ENCODE peak calls at places on chromosomes 12 and 14, in nine cellular contexts. G is stimulated activated CD8-positive, alpha-beta memory T cell treated with anti-CD3 and anti-CD28 coated beads, Interleukin-15, amount 100 ng/mL, for 24 hours; I is activated CD8-positive, alpha-beta T cell treated with anti-CD3 and anti-CD28 coated beads for 36 hours; U is activated CD8-positive, alpha-beta memory T cell treated with anti-CD3 and anti-CD28 coated beads for 24 hours; S is GM23338; N is stimulated activated CD4-positive, alpha-beta T cell treated with anti-CD3 and anti-CD28 coated beads, Interleukin-15, amount 100 ng/mL, for 1 hour; H is sciatic nerve; M is neural crest cell; W is heart right ventricle. X is an unnamed sample.

GRCh38 chr14:69260246-69260978 is 454 bp downstream of the GALNT16 start:
- DNase-seq in G (no peak), I (peak), U (no peak), S (peak), N (no peak), H (no peak), M (peak), W (no peak), X (no peak)

GRCh38 chr12:24954261-24954660 is 5.4 kb upstream of the BCAT1 start:
- DNase-seq in G (no peak), I (no peak), U (no peak), S (no peak), N (no peak), H (no peak), M (no peak), W (no peak), X (no peak)

GRCh38 chr14:59363545-59364226 is 101.5 kb downstream of the GPR135 start:
- DNase-seq in G (no peak), I (no peak), U (no peak), S (no peak), N (no peak), H (no peak), M (no peak), W (no peak), X (no peak)

GRCh38 chr14:90785474-90785873 is 30.8 kb downstream of the TTC7B start:
- DNase-seq in G (no peak), I (no peak), U (no peak), S (peak), N (no peak), H (peak), M (no peak), W (no peak), X (no peak)

GRCh38 chr14:71290960-71291466 is 383.8 kb downstream of the PCNX1 start:
- DNase-seq in G (no peak), I (peak), U (peak), S (no peak), N (no peak), H (no peak), M (no peak), W (no peak), X (peak)

GRCh38 chr14:64636208-64636979 is 67.8 kb upstream of the PLEKHG3 start:
- DNase-seq in G (peak), I (peak), U (peak), S (peak), N (peak), H (peak), M (peak), W (peak), X (peak)

GRCh38 chr12:6452908-6453630 is 1.2 kb downstream of the TAPBPL start:
- DNase-seq in G (no peak), I (peak), U (peak), S (no peak), N (no peak), H (no peak), M (no peak), W (peak), X (no peak)

GRCh38 chr12:51196547-51196946 is 21.3 kb downstream of the POU6F1 start:
- DNase-seq in G (no peak), I (no peak), U (no peak), S (no peak), N (no peak), H (no peak), M (no peak), W (no peak), X (no peak)

GRCh38 chr12:124695861-124696260 is 128.4 kb upstream of the NCOR2 start:
- DNase-seq in G (no peak), I (no peak), U (no peak), S (no peak), N (no peak), H (no peak), M (no peak), W (peak), X (no peak)

GRCh38 chr12:69163681-69164362 is 75.5 kb upstream of the CPSF6 start:
- DNase-seq in G (no peak), I (no peak), U (no peak), S (no peak), N (no peak), H (no peak), M (no peak), W (no peak), X (no peak)

GRCh38 chr12:466039-466438 is 6.3 kb downstream of the B4GALNT3 start:
- DNase-seq in G (no peak), I (no peak), U (no peak), S (no peak), N (no peak), H (no peak), M (no peak), W (no peak), X (no peak)

GRCh38 chr12:51216652-51217051 is 1.2 kb downstream of the POU6F1 start:
- DNase-seq in G (no peak), I (no peak), U (no peak), S (peak), N (no peak), H (no peak), M (no peak), W (no peak), X (no peak)

GRCh38 chr12:95990136-95990535 is 6.0 kb downstream of the HAL start:
- DNase-seq in G (no peak), I (no peak), U (no peak), S (peak), N (no peak), H (no peak), M (no peak), W (no peak), X (no peak)

GRCh38 chr14:104876251-104876699 is 11.2 kb downstream of the CEP170B start:
- DNase-seq in G (no peak), I (peak), U (peak), S (peak), N (no peak), H (no peak), M (no peak), W (no peak), X (no peak)

GRCh38 chr14:92637228-92637627 is 111.2 kb downstream of the LGMN start:
- DNase-seq in G (no peak), I (no peak), U (no peak), S (peak), N (no peak), H (no peak), M (peak), W (no peak), X (no peak)

X was measured in activated T-helper 1 cell treated with anti-CD3 and anti-CD28 coated beads, Interleukin-2, amount 50 U/mL, for 16 hours.